ENCODE peak calls at places on chromosomes 11 and 22, in nine cellular contexts. One of them, this sample, is unnamed.

GRCh38 chr11:71206186-71206585 is 46.2 kb downstream of the SHANK2 start:
- DNase-seq in neural crest cell: no peak
- DNase-seq in Caco-2: peak; percentile 61
- DNase-seq in endodermal cell: no peak
- DNase-seq in amniotic stem cell: no peak
- DNase-seq in left kidney: peak; percentile 79
- DNase-seq in OCI-LY7: no peak
- DNase-seq in activated CD4-positive, alpha-beta T cell treated with anti-CD3 and anti-CD28 coated beads for 24 hours: no peak
- DNase-seq in stimulated activated CD8-positive, alpha-beta memory T cell treated with anti-CD3 and anti-CD28 coated beads, Interleukin-2, amount 100 ng/mL, for 1 hour: no peak
- DNase-seq in this sample: peak; percentile 81

GRCh38 chr11:35525501-35526175 is at the start of gene PAMR1:
- DNase-seq in activated CD4-positive, alpha-beta T cell treated with anti-CD3 and anti-CD28 coated beads for 24 hours: no peak
- DNase-seq in left kidney: peak; percentile 93
- DNase-seq in neural crest cell: no peak
- DNase-seq in OCI-LY7: no peak
- DNase-seq in stimulated activated CD8-positive, alpha-beta memory T cell treated with anti-CD3 and anti-CD28 coated beads, Interleukin-2, amount 100 ng/mL, for 1 hour: no peak
- DNase-seq in Caco-2: peak; percentile 69
- DNase-seq in endodermal cell: peak; percentile 92
- DNase-seq in amniotic stem cell: peak; percentile 38
- DNase-seq in this sample: no peak

GRCh38 chr11:2298131-2298794 is 3.5 kb downstream of the C11orf21 start:
- DNase-seq in neural crest cell: no peak
- DNase-seq in stimulated activated CD8-positive, alpha-beta memory T cell treated with anti-CD3 and anti-CD28 coated beads, Interleukin-2, amount 100 ng/mL, for 1 hour: no peak
- DNase-seq in left kidney: no peak
- DNase-seq in OCI-LY7: no peak
- DNase-seq in Caco-2: no peak
- DNase-seq in amniotic stem cell: no peak
- DNase-seq in activated CD4-positive, alpha-beta T cell treated with anti-CD3 and anti-CD28 coated beads for 24 hours: no peak
- DNase-seq in endodermal cell: peak; percentile 30
- DNase-seq in this sample: no peak

GRCh38 chr22:22103078-22103593 is 120.5 kb upstream of the TOP3B start:
- DNase-seq in amniotic stem cell: no peak
- DNase-seq in stimulated activated CD8-positive, alpha-beta memory T cell treated with anti-CD3 and anti-CD28 coated beads, Interleukin-2, amount 100 ng/mL, for 1 hour: no peak
- DNase-seq in activated CD4-positive, alpha-beta T cell treated with anti-CD3 and anti-CD28 coated beads for 24 hours: no peak
- DNase-seq in OCI-LY7: peak; percentile 42
- DNase-seq in neural crest cell: peak; percentile 34
- DNase-seq in left kidney: no peak
- DNase-seq in Caco-2: peak; percentile 50
- DNase-seq in endodermal cell: peak; percentile 88
- DNase-seq in this sample: peak; percentile 19

GRCh38 chr22:41030891-41031290 is 61.5 kb upstream of the EP300 start:
- DNase-seq in activated CD4-positive, alpha-beta T cell treated with anti-CD3 and anti-CD28 coated beads for 24 hours: no peak
- DNase-seq in neural crest cell: no peak
- DNase-seq in left kidney: no peak
- DNase-seq in Caco-2: no peak
- DNase-seq in stimulated activated CD8-positive, alpha-beta memory T cell treated with anti-CD3 and anti-CD28 coated beads, Interleukin-2, amount 100 ng/mL, for 1 hour: no peak
- DNase-seq in endodermal cell: no peak
- DNase-seq in amniotic stem cell: no peak
- DNase-seq in OCI-LY7: no peak
- DNase-seq in this sample: no peak

GRCh38 chr22:38835888-38836301 is 7.9 kb downstream of the NPTXR start:
- DNase-seq in amniotic stem cell: peak; percentile 70
- DNase-seq in neural crest cell: no peak
- DNase-seq in endodermal cell: no peak
- DNase-seq in stimulated activated CD8-positive, alpha-beta memory T cell treated with anti-CD3 and anti-CD28 coated beads, Interleukin-2, amount 100 ng/mL, for 1 hour: no peak
- DNase-seq in left kidney: no peak
- DNase-seq in Caco-2: no peak
- DNase-seq in activated CD4-positive, alpha-beta T cell treated with anti-CD3 and anti-CD28 coated beads for 24 hours: no peak
- DNase-seq in OCI-LY7: no peak
- DNase-seq in this sample: no peak

GRCh38 chr11:114848027-114848426 is 169.7 kb downstream of the NXPE2 start:
- DNase-seq in stimulated activated CD8-positive, alpha-beta memory T cell treated with anti-CD3 and anti-CD28 coated beads, Interleukin-2, amount 100 ng/mL, for 1 hour: no peak
- DNase-seq in neural crest cell: no peak
- DNase-seq in Caco-2: no peak
- DNase-seq in OCI-LY7: no peak
- DNase-seq in activated CD4-positive, alpha-beta T cell treated with anti-CD3 and anti-CD28 coated beads for 24 hours: no peak
- DNase-seq in endodermal cell: no peak
- DNase-seq in amniotic stem cell: no peak
- DNase-seq in left kidney: peak; percentile 31
- DNase-seq in this sample: no peak

GRCh38 chr11:126346586-126346940 is 8.9 kb upstream of the ST3GAL4 start:
- DNase-seq in OCI-LY7: no peak
- DNase-seq in endodermal cell: no peak
- DNase-seq in stimulated activated CD8-positive, alpha-beta memory T cell treated with anti-CD3 and anti-CD28 coated beads, Interleukin-2, amount 100 ng/mL, for 1 hour: no peak
- DNase-seq in Caco-2: no peak
- DNase-seq in amniotic stem cell: no peak
- DNase-seq in neural crest cell: no peak
- DNase-seq in left kidney: no peak
- DNase-seq in activated CD4-positive, alpha-beta T cell treated with anti-CD3 and anti-CD28 coated beads for 24 hours: no peak
- DNase-seq in this sample: no peak

GRCh38 chr22:20918663-20919220 is 1.5 kb downstream of the CRKL start:
- DNase-seq in endodermal cell: no peak
- DNase-seq in Caco-2: no peak
- DNase-seq in neural crest cell: no peak
- DNase-seq in amniotic stem cell: no peak
- DNase-seq in OCI-LY7: no peak
- DNase-seq in activated CD4-positive, alpha-beta T cell treated with anti-CD3 and anti-CD28 coated beads for 24 hours: no peak
- DNase-seq in left kidney: no peak
- DNase-seq in stimulated activated CD8-positive, alpha-beta memory T cell treated with anti-CD3 and anti-CD28 coated beads, Interleukin-2, amount 100 ng/mL, for 1 hour: no peak
- DNase-seq in this sample: no peak

GRCh38 chr22:47534150-47535133 is 772.0 kb downstream of the TBC1D22A start:
- DNase-seq in left kidney: peak; percentile 5
- DNase-seq in endodermal cell: no peak
- DNase-seq in OCI-LY7: no peak
- DNase-seq in activated CD4-positive, alpha-beta T cell treated with anti-CD3 and anti-CD28 coated beads for 24 hours: no peak
- DNase-seq in stimulated activated CD8-positive, alpha-beta memory T cell treated with anti-CD3 and anti-CD28 coated beads, Interleukin-2, amount 100 ng/mL, for 1 hour: no peak
- DNase-seq in neural crest cell: no peak
- DNase-seq in amniotic stem cell: no peak
- DNase-seq in Caco-2: no peak
- DNase-seq in this sample: no peak

GRCh38 chr11:65069217-65069616 is 10.9 kb upstream of the NAALADL1 start:
- DNase-seq in endodermal cell: no peak
- DNase-seq in OCI-LY7: no peak
- DNase-seq in left kidney: no peak
- DNase-seq in Caco-2: no peak
- DNase-seq in amniotic stem cell: no peak
- DNase-seq in stimulated activated CD8-positive, alpha-beta memory T cell treated with anti-CD3 and anti-CD28 coated beads, Interleukin-2, amount 100 ng/mL, for 1 hour: no peak
- DNase-seq in neural crest cell: no peak
- DNase-seq in activated CD4-positive, alpha-beta T cell treated with anti-CD3 and anti-CD28 coated beads for 24 hours: no peak
- DNase-seq in this sample: no peak

GRCh38 chr22:48594757-48595510 is 1232.7 kb downstream of the BRD1 start:
- DNase-seq in left kidney: no peak
- DNase-seq in OCI-LY7: no peak
- DNase-seq in activated CD4-positive, alpha-beta T cell treated with anti-CD3 and anti-CD28 coated beads for 24 hours: no peak
- DNase-seq in endodermal cell: no peak
- DNase-seq in amniotic stem cell: no peak
- DNase-seq in neural crest cell: no peak
- DNase-seq in Caco-2: no peak
- DNase-seq in stimulated activated CD8-positive, alpha-beta memory T cell treated with anti-CD3 and anti-CD28 coated beads, Interleukin-2, amount 100 ng/mL, for 1 hour: no peak
- DNase-seq in this sample: no peak

GRCh38 chr11:102345923-102346322 is 1.1 kb upstream of the BIRC2 start:
- DNase-seq in left kidney: peak; percentile 45
- DNase-seq in amniotic stem cell: peak; percentile 42
- DNase-seq in activated CD4-positive, alpha-beta T cell treated with anti-CD3 and anti-CD28 coated beads for 24 hours: no peak
- DNase-seq in endodermal cell: no peak
- DNase-seq in OCI-LY7: no peak
- DNase-seq in Caco-2: no peak
- DNase-seq in neural crest cell: no peak
- DNase-seq in stimulated activated CD8-positive, alpha-beta memory T cell treated with anti-CD3 and anti-CD28 coated beads, Interleukin-2, amount 100 ng/mL, for 1 hour: no peak
- DNase-seq in this sample: peak; percentile 74

GRCh38 chr11:98564233-98564632 is 456.5 kb upstream of the CNTN5 start:
- DNase-seq in neural crest cell: no peak
- DNase-seq in Caco-2: no peak
- DNase-seq in endodermal cell: no peak
- DNase-seq in activated CD4-positive, alpha-beta T cell treated with anti-CD3 and anti-CD28 coated beads for 24 hours: no peak
- DNase-seq in OCI-LY7: no peak
- DNase-seq in stimulated activated CD8-positive, alpha-beta memory T cell treated with anti-CD3 and anti-CD28 coated beads, Interleukin-2, amount 100 ng/mL, for 1 hour: no peak
- DNase-seq in left kidney: no peak
- DNase-seq in amniotic stem cell: no peak
- DNase-seq in this sample: no peak

GRCh38 chr11:78926633-78927347 is 352.1 kb upstream of the NARS2 start:
- DNase-seq in activated CD4-positive, alpha-beta T cell treated with anti-CD3 and anti-CD28 coated beads for 24 hours: no peak
- DNase-seq in OCI-LY7: no peak
- DNase-seq in stimulated activated CD8-positive, alpha-beta memory T cell treated with anti-CD3 and anti-CD28 coated beads, Interleukin-2, amount 100 ng/mL, for 1 hour: no peak
- DNase-seq in left kidney: no peak
- DNase-seq in Caco-2: no peak
- DNase-seq in amniotic stem cell: no peak
- DNase-seq in neural crest cell: no peak
- DNase-seq in endodermal cell: no peak
- DNase-seq in this sample: no peak

GRCh38 chr11:62721994-62722393 is 5.3 kb downstream of the HNRNPUL2 start:
- DNase-seq in OCI-LY7: no peak
- DNase-seq in Caco-2: peak; percentile 80
- DNase-seq in stimulated activated CD8-positive, alpha-beta memory T cell treated with anti-CD3 and anti-CD28 coated beads, Interleukin-2, amount 100 ng/mL, for 1 hour: no peak
- DNase-seq in neural crest cell: no peak
- DNase-seq in activated CD4-positive, alpha-beta T cell treated with anti-CD3 and anti-CD28 coated beads for 24 hours: no peak
- DNase-seq in left kidney: peak; percentile 68
- DNase-seq in endodermal cell: no peak
- DNase-seq in amniotic stem cell: no peak
- DNase-seq in this sample: no peak

GRCh38 chr22:43376765-43377485 is 33.8 kb upstream of the SCUBE1 start:
- DNase-seq in OCI-LY7: no peak
- DNase-seq in activated CD4-positive, alpha-beta T cell treated with anti-CD3 and anti-CD28 coated beads for 24 hours: no peak
- DNase-seq in Caco-2: no peak
- DNase-seq in stimulated activated CD8-positive, alpha-beta memory T cell treated with anti-CD3 and anti-CD28 coated beads, Interleukin-2, amount 100 ng/mL, for 1 hour: peak; percentile 37
- DNase-seq in left kidney: peak; percentile 36
- DNase-seq in neural crest cell: no peak
- DNase-seq in endodermal cell: peak; percentile 82
- DNase-seq in amniotic stem cell: no peak
- DNase-seq in this sample: no peak

GRCh38 chr11:74860743-74861142 is 88.1 kb downstream of the XRRA1 start:
- DNase-seq in neural crest cell: no peak
- DNase-seq in OCI-LY7: no peak
- DNase-seq in Caco-2: no peak
- DNase-seq in stimulated activated CD8-positive, alpha-beta memory T cell treated with anti-CD3 and anti-CD28 coated beads, Interleukin-2, amount 100 ng/mL, for 1 hour: no peak
- DNase-seq in activated CD4-positive, alpha-beta T cell treated with anti-CD3 and anti-CD28 coated beads for 24 hours: no peak
- DNase-seq in amniotic stem cell: no peak
- DNase-seq in left kidney: no peak
- DNase-seq in endodermal cell: no peak
- DNase-seq in this sample: no peak

GRCh38 chr11:124778281-124778680 is 16.2 kb upstream of the ESAM start:
- DNase-seq in endodermal cell: no peak
- DNase-seq in stimulated activated CD8-positive, alpha-beta memory T cell treated with anti-CD3 and anti-CD28 coated beads, Interleukin-2, amount 100 ng/mL, for 1 hour: no peak
- DNase-seq in left kidney: no peak
- DNase-seq in amniotic stem cell: no peak
- DNase-seq in OCI-LY7: no peak
- DNase-seq in activated CD4-positive, alpha-beta T cell treated with anti-CD3 and anti-CD28 coated beads for 24 hours: no peak
- DNase-seq in neural crest cell: no peak
- DNase-seq in Caco-2: peak; percentile 42
- DNase-seq in this sample: no peak

GRCh38 chr11:111429066-111429506 is 50.0 kb upstream of the POU2AF1 start:
- DNase-seq in activated CD4-positive, alpha-beta T cell treated with anti-CD3 and anti-CD28 coated beads for 24 hours: peak; percentile 53
- DNase-seq in OCI-LY7: peak; percentile 85
- DNase-seq in Caco-2: peak; percentile 82
- DNase-seq in endodermal cell: peak; percentile 87
- DNase-seq in amniotic stem cell: peak; percentile 10
- DNase-seq in neural crest cell: no peak
- DNase-seq in stimulated activated CD8-positive, alpha-beta memory T cell treated with anti-CD3 and anti-CD28 coated beads, Interleukin-2, amount 100 ng/mL, for 1 hour: no peak
- DNase-seq in left kidney: peak; percentile 53
- DNase-seq in this sample: peak; percentile 75

GRCh38 chr11:93537767-93538261 is 5.4 kb downstream of the SMCO4 start:
- DNase-seq in endodermal cell: no peak
- DNase-seq in neural crest cell: no peak
- DNase-seq in activated CD4-positive, alpha-beta T cell treated with anti-CD3 and anti-CD28 coated beads for 24 hours: no peak
- DNase-seq in Caco-2: no peak
- DNase-seq in stimulated activated CD8-positive, alpha-beta memory T cell treated with anti-CD3 and anti-CD28 coated beads, Interleukin-2, amount 100 ng/mL, for 1 hour: no peak
- DNase-seq in OCI-LY7: no peak
- DNase-seq in left kidney: no peak
- DNase-seq in amniotic stem cell: no peak
- DNase-seq in this sample: peak; percentile 65

GRCh38 chr11:3164540-3165151 is 464 bp downstream of the OSBPL5 start:
- DNase-seq in OCI-LY7: no peak
- DNase-seq in left kidney: peak; percentile 65
- DNase-seq in neural crest cell: no peak
- DNase-seq in stimulated activated CD8-positive, alpha-beta memory T cell treated with anti-CD3 and anti-CD28 coated beads, Interleukin-2, amount 100 ng/mL, for 1 hour: no peak
- DNase-seq in amniotic stem cell: no peak
- DNase-seq in endodermal cell: peak; percentile 71
- DNase-seq in Caco-2: no peak
- DNase-seq in activated CD4-positive, alpha-beta T cell treated with anti-CD3 and anti-CD28 coated beads for 24 hours: no peak
- DNase-seq in this sample: no peak

GRCh38 chr22:44244265-44244822 is 63.6 kb downstream of the PARVG start:
- DNase-seq in activated CD4-positive, alpha-beta T cell treated with anti-CD3 and anti-CD28 coated beads for 24 hours: no peak
- DNase-seq in neural crest cell: no peak
- DNase-seq in amniotic stem cell: no peak
- DNase-seq in endodermal cell: peak; percentile 24
- DNase-seq in Caco-2: no peak
- DNase-seq in left kidney: no peak
- DNase-seq in stimulated activated CD8-positive, alpha-beta memory T cell treated with anti-CD3 and anti-CD28 coated beads, Interleukin-2, amount 100 ng/mL, for 1 hour: no peak
- DNase-seq in OCI-LY7: no peak
- DNase-seq in this sample: no peak

GRCh38 chr11:11422291-11423128 is 69.5 kb upstream of the CSNK2A3 start:
- DNase-seq in stimulated activated CD8-positive, alpha-beta memory T cell treated with anti-CD3 and anti-CD28 coated beads, Interleukin-2, amount 100 ng/mL, for 1 hour: no peak
- DNase-seq in left kidney: peak; percentile 79
- DNase-seq in neural crest cell: no peak
- DNase-seq in endodermal cell: no peak
- DNase-seq in OCI-LY7: no peak
- DNase-seq in activated CD4-positive, alpha-beta T cell treated with anti-CD3 and anti-CD28 coated beads for 24 hours: no peak
- DNase-seq in amniotic stem cell: no peak
- DNase-seq in Caco-2: no peak
- DNase-seq in this sample: no peak

GRCh38 chr11:92540113-92540512 is 315.5 kb downstream of the FAT3 start:
- DNase-seq in Caco-2: no peak
- DNase-seq in left kidney: peak; percentile 35
- DNase-seq in activated CD4-positive, alpha-beta T cell treated with anti-CD3 and anti-CD28 coated beads for 24 hours: no peak
- DNase-seq in stimulated activated CD8-positive, alpha-beta memory T cell treated with anti-CD3 and anti-CD28 coated beads, Interleukin-2, amount 100 ng/mL, for 1 hour: no peak
- DNase-seq in neural crest cell: no peak
- DNase-seq in amniotic stem cell: no peak
- DNase-seq in OCI-LY7: no peak
- DNase-seq in endodermal cell: no peak
- DNase-seq in this sample: no peak

GRCh38 chr22:49600891-49601431 is 226.7 kb downstream of the BRD1 start:
- DNase-seq in neural crest cell: no peak
- DNase-seq in activated CD4-positive, alpha-beta T cell treated with anti-CD3 and anti-CD28 coated beads for 24 hours: no peak
- DNase-seq in stimulated activated CD8-positive, alpha-beta memory T cell treated with anti-CD3 and anti-CD28 coated beads, Interleukin-2, amount 100 ng/mL, for 1 hour: no peak
- DNase-seq in left kidney: no peak
- DNase-seq in endodermal cell: no peak
- DNase-seq in OCI-LY7: peak; percentile 16
- DNase-seq in amniotic stem cell: no peak
- DNase-seq in Caco-2: no peak
- DNase-seq in this sample: no peak

GRCh38 chr11:110837535-110838127 is 125.4 kb upstream of the ARHGAP20 start:
- DNase-seq in endodermal cell: no peak
- DNase-seq in stimulated activated CD8-positive, alpha-beta memory T cell treated with anti-CD3 and anti-CD28 coated beads, Interleukin-2, amount 100 ng/mL, for 1 hour: no peak
- DNase-seq in neural crest cell: no peak
- DNase-seq in OCI-LY7: no peak
- DNase-seq in left kidney: peak; percentile 45
- DNase-seq in activated CD4-positive, alpha-beta T cell treated with anti-CD3 and anti-CD28 coated beads for 24 hours: no peak
- DNase-seq in Caco-2: no peak
- DNase-seq in amniotic stem cell: no peak
- DNase-seq in this sample: no peak

GRCh38 chr11:119832536-119832935 is 103.5 kb upstream of the NECTIN1 start:
- DNase-seq in OCI-LY7: no peak
- DNase-seq in left kidney: peak; percentile 89
- DNase-seq in stimulated activated CD8-positive, alpha-beta memory T cell treated with anti-CD3 and anti-CD28 coated beads, Interleukin-2, amount 100 ng/mL, for 1 hour: no peak
- DNase-seq in neural crest cell: no peak
- DNase-seq in activated CD4-positive, alpha-beta T cell treated with anti-CD3 and anti-CD28 coated beads for 24 hours: no peak
- DNase-seq in Caco-2: peak; percentile 49
- DNase-seq in amniotic stem cell: no peak
- DNase-seq in endodermal cell: no peak
- DNase-seq in this sample: no peak

GRCh38 chr11:7525424-7525823 is 11.6 kb downstream of the PPFIBP2 start:
- DNase-seq in OCI-LY7: no peak
- DNase-seq in amniotic stem cell: no peak
- DNase-seq in Caco-2: no peak
- DNase-seq in endodermal cell: no peak
- DNase-seq in neural crest cell: no peak
- DNase-seq in stimulated activated CD8-positive, alpha-beta memory T cell treated with anti-CD3 and anti-CD28 coated beads, Interleukin-2, amount 100 ng/mL, for 1 hour: no peak
- DNase-seq in activated CD4-positive, alpha-beta T cell treated with anti-CD3 and anti-CD28 coated beads for 24 hours: no peak
- DNase-seq in left kidney: peak; percentile 44
- DNase-seq in this sample: no peak

GRCh38 chr11:5938603-5938965 is 3.5 kb upstream of the OR56A3 start:
- DNase-seq in left kidney: peak; percentile 34
- DNase-seq in activated CD4-positive, alpha-beta T cell treated with anti-CD3 and anti-CD28 coated beads for 24 hours: no peak
- DNase-seq in OCI-LY7: no peak
- DNase-seq in neural crest cell: no peak
- DNase-seq in endodermal cell: no peak
- DNase-seq in Caco-2: no peak
- DNase-seq in stimulated activated CD8-positive, alpha-beta memory T cell treated with anti-CD3 and anti-CD28 coated beads, Interleukin-2, amount 100 ng/mL, for 1 hour: no peak
- DNase-seq in amniotic stem cell: no peak
- DNase-seq in this sample: peak; percentile 90

GRCh38 chr11:29243616-29244015 is 773.2 kb downstream of the KCNA4 start:
- DNase-seq in Caco-2: no peak
- DNase-seq in neural crest cell: no peak
- DNase-seq in left kidney: no peak
- DNase-seq in endodermal cell: no peak
- DNase-seq in stimulated activated CD8-positive, alpha-beta memory T cell treated with anti-CD3 and anti-CD28 coated beads, Interleukin-2, amount 100 ng/mL, for 1 hour: no peak
- DNase-seq in amniotic stem cell: no peak
- DNase-seq in activated CD4-positive, alpha-beta T cell treated with anti-CD3 and anti-CD28 coated beads for 24 hours: no peak
- DNase-seq in OCI-LY7: no peak
- DNase-seq in this sample: peak; percentile 64